ENCODE peak calls at places on chromosomes 4 and X, in five cellular contexts. J is activated B cell treated with CpG ODN at 0.5 μM for 24 hours, A is T-helper 2 cell, X is ascending aorta, P is H1. D is an unnamed sample.

GRCh38 chr4:1032861-1033260 is 21.4 kb downstream of the FGFRL1 start:
- DNase-seq in J (no peak), A (no peak), X (no peak), P (no peak), D (no peak)

GRCh38 chrX:20061869-20062254 is 54.8 kb downstream of the MAP7D2 start:
- DNase-seq in J (no peak), A (no peak), X (no peak), P (no peak), D (no peak)

GRCh38 chrX:46381630-46382029 is 163.6 kb downstream of the ZNF674 start:
- DNase-seq in J (no peak), A (no peak), X (no peak), P (peak), D (peak)

GRCh38 chrX:15465896-15466651 is 27.1 kb downstream of the PIR start:
- DNase-seq in J (no peak), A (no peak), X (no peak), P (peak), D (no peak)

GRCh38 chrX:130299279-130300009 is 30.7 kb upstream of the ZNF280C start:
- DNase-seq in J (no peak), A (no peak), X (no peak), P (no peak), D (no peak)

GRCh38 chr4:111923786-111924185 is 221.5 kb upstream of the FAM241A start:
- DNase-seq in J (no peak), A (no peak), X (no peak), P (no peak), D (no peak)

GRCh38 chr4:154529737-154530136 is 20.5 kb downstream of the PLRG1 start:
- DNase-seq in J (no peak), A (no peak), X (no peak), P (no peak), D (no peak)

GRCh38 chrX:48945517-48946348 is 11.7 kb downstream of the OTUD5 start:
- DNase-seq in J (no peak), A (peak), X (no peak), P (peak), D (peak)

GRCh38 chr4:101501421-101501820 is 154.1 kb upstream of the PPP3CA start:
- DNase-seq in J (no peak), A (no peak), X (no peak), P (no peak), D (no peak)

GRCh38 chrX:70033348-70033747 is 16.4 kb downstream of the AWAT2 start:
- DNase-seq in J (no peak), A (no peak), X (no peak), P (peak), D (no peak)

GRCh38 chr4:83328486-83328885 is 6.2 kb downstream of the HPSE start:
- DNase-seq in J (no peak), A (no peak), X (no peak), P (peak), D (no peak)

GRCh38 chr4:78510108-78510507 is 41.5 kb upstream of the ANXA3 start:
- DNase-seq in J (no peak), A (no peak), X (no peak), P (no peak), D (no peak)

GRCh38 chr4:44916406-44916805 is 190.1 kb upstream of the GNPDA2 start:
- DNase-seq in J (no peak), A (no peak), X (no peak), P (no peak), D (no peak)

GRCh38 chr4:183658362-183659028 is 490 bp downstream of the RWDD4 start:
- DNase-seq in J (peak), A (no peak), X (no peak), P (peak), D (no peak)

GRCh38 chrX:107713205-107714195 is 62.1 kb downstream of the TSC22D3 start:
- DNase-seq in J (peak), A (peak), X (no peak), P (no peak), D (no peak)

GRCh38 chr4:55670695-55671094 is 34.6 kb upstream of the NMU start:
- DNase-seq in J (no peak), A (no peak), X (no peak), P (no peak), D (no peak)

GRCh38 chrX:97547873-97548578 is 664.3 kb downstream of the RPA4 start:
- DNase-seq in J (no peak), A (no peak), X (no peak), P (no peak), D (no peak)

GRCh38 chrX:145533534-145533933 is 284.1 kb upstream of the SLITRK2 start:
- DNase-seq in J (no peak), A (no peak), X (no peak), P (no peak), D (no peak)

D was measured in T-helper 1 cell.